ENCODE peak calls at places on chromosome 3, in nine cellular contexts. R is cardiac muscle cell, G is thoracic aorta, N is left ventricle myocardium inferior, K is psoas muscle, H is RWPE2, U is neuronal stem cell, L is upper lobe of right lung, C is H9. Q is an unnamed sample. For H3K4me1, the result is how much of the 10 kb centered on the place peaks cover.

GRCh38 chr3:38007754-38008090 is 17.1 kb downstream of the VILL start:
- DNase-seq in L (no peak), R (no peak), K (peak), C (no peak), G (no peak), N (no peak), U (no peak), H (no peak), Q (no peak)

GRCh38 chr3:140497331-140497730 is 180.5 kb upstream of the TRIM42 start:
- DNase-seq in L (no peak), C (no peak), G (no peak), R (no peak), N (no peak), K (no peak), U (no peak), H (no peak), Q (no peak)

GRCh38 chr3:111012388-111013248 is 59.0 kb upstream of the NECTIN3 start:
- DNase-seq in H (no peak), N (no peak), L (no peak), R (peak), G (no peak), K (no peak), C (peak), U (peak), Q (no peak)

GRCh38 chr3:73148653-73149052 is 87.2 kb downstream of the EBLN2 start:
- DNase-seq in N (no peak), U (no peak), L (no peak), H (no peak), R (no peak), G (no peak), K (no peak), C (no peak), Q (no peak)

GRCh38 chr3:183576487-183577107 is 21.1 kb upstream of the KLHL6 start:
- DNase-seq in C (no peak), G (no peak), R (peak), L (no peak), K (no peak), N (no peak), H (no peak), U (no peak), Q (no peak)

GRCh38 chr3:197001972-197002700 is 27.5 kb downstream of the MELTF start:
- DNase-seq in R (peak), C (peak), G (no peak), N (peak), U (no peak), H (no peak), L (peak), K (peak), Q (peak)

GRCh38 chr3:19811689-19812088 is 122.3 kb downstream of the EFHB start:
- DNase-seq in N (no peak), U (no peak), R (no peak), G (no peak), K (no peak), L (no peak), H (no peak), C (no peak), Q (no peak)

GRCh38 chr3:105513042-105513441 is 146.3 kb downstream of the ALCAM start:
- DNase-seq in N (no peak), K (no peak), R (peak), U (no peak), C (no peak), H (no peak), L (no peak), G (no peak), Q (no peak)

GRCh38 chr3:71582612-71583568 is 638 bp downstream of the FOXP1 start:
- DNase-seq in L (peak), C (peak), U (peak), N (peak), R (peak), K (peak), H (peak), G (peak), Q (peak)

GRCh38 chr3:23590874-23591273 is 214.9 kb upstream of the UBE2E1 start:
- DNase-seq in K (no peak), L (no peak), R (no peak), G (no peak), C (no peak), U (no peak), H (no peak), N (no peak), Q (no peak)

GRCh38 chr3:101780661-101781060 is 1.6 kb downstream of the NXPE3 start:
- DNase-seq in R (peak), C (no peak), N (no peak), H (no peak), U (no peak), G (no peak), L (no peak), K (no peak), Q (no peak)

GRCh38 chr3:129277829-129278271 is 820 bp upstream of the HMCES start:
- DNase-seq in N (no peak), R (peak), G (no peak), U (no peak), L (no peak), C (peak), K (no peak), H (no peak), Q (peak)

GRCh38 chr3:139534444-139534812 is 5.1 kb downstream of the RBP1 start:
- DNase-seq in H (peak), R (peak), U (no peak), L (no peak), G (no peak), N (no peak), K (no peak), C (no peak), Q (no peak)

GRCh38 chr3:126343675-126344074 is 13.5 kb downstream of the KLF15 start:
- DNase-seq in N (peak), U (no peak), L (peak), K (peak), C (no peak), H (peak), R (no peak), G (no peak), Q (peak)

GRCh38 chr3:122586098-122586497 is 8.6 kb downstream of the PARP15 start:
- DNase-seq in L (no peak), N (no peak), K (no peak), C (no peak), R (no peak), G (no peak), H (no peak), U (no peak), Q (no peak)

GRCh38 chr3:45309876-45310275 is 78.5 kb upstream of the LARS2 start:
- DNase-seq in L (no peak), R (no peak), H (no peak), C (no peak), G (no peak), K (no peak), U (no peak), N (no peak), Q (no peak)

GRCh38 chr3:188082040-188082439 is 71.9 kb upstream of the LPP start:
- DNase-seq in U (no peak), K (no peak), H (no peak), R (peak), C (no peak), G (no peak), N (no peak), L (no peak), Q (no peak)

GRCh38 chr3:195914648-195915473 is 6.5 kb upstream of the TNK2 start:
- DNase-seq in H (peak), K (peak), R (peak), C (peak), G (peak), L (peak), N (peak), U (peak), Q (peak)

GRCh38 chr3:2727566-2728318 is 382.4 kb downstream of the IL5RA start:
- DNase-seq in C (no peak), N (no peak), K (no peak), G (no peak), R (no peak), U (no peak), H (no peak), L (no peak), Q (no peak)

GRCh38 chr3:16069149-16069922 is 105.1 kb upstream of the GALNT15 start:
- DNase-seq in G (no peak), L (no peak), C (no peak), N (no peak), K (no peak), H (no peak), R (peak), U (no peak), Q (no peak)

GRCh38 chr3:16073218-16073617 is 101.3 kb upstream of the GALNT15 start:
- DNase-seq in U (no peak), H (no peak), C (no peak), N (no peak), L (no peak), R (no peak), G (no peak), K (no peak), Q (no peak)

GRCh38 chr3:16070707-16071106 is 103.8 kb upstream of the GALNT15 start:
- DNase-seq in C (no peak), U (no peak), R (no peak), L (no peak), N (no peak), K (no peak), H (no peak), G (no peak), Q (no peak)

GRCh38 chr3:16072420-16073110 is 101.9 kb upstream of the GALNT15 start:
- DNase-seq in R (no peak), K (no peak), C (no peak), H (no peak), L (no peak), U (no peak), N (no peak), G (no peak), Q (no peak)

GRCh38 chr3:16071246-16071645 is 103.2 kb upstream of the GALNT15 start:
- DNase-seq in C (no peak), N (no peak), G (no peak), R (no peak), L (no peak), U (no peak), H (no peak), K (no peak), Q (no peak)
- H3K4me1 ChIP-seq in C (under half), N (under half), G (under half), R (under half), L (under half), U (under half), H (half or more), K (under half), Q (under half)

GRCh38 chr3:123658118-123658859 is 73.4 kb upstream of the HACD2 start:
- DNase-seq in R (peak), L (no peak), G (peak), N (peak), H (no peak), C (no peak), U (no peak), K (no peak), Q (no peak)

GRCh38 chr3:123661973-123662372 is 77.1 kb upstream of the HACD2 start:
- DNase-seq in N (no peak), H (no peak), K (no peak), R (no peak), L (no peak), U (no peak), C (no peak), G (no peak), Q (no peak)

GRCh38 chr3:123658860-123659221 is 74.0 kb upstream of the HACD2 start:
- DNase-seq in L (no peak), N (no peak), H (no peak), U (no peak), K (no peak), R (no peak), G (no peak), C (no peak), Q (peak)

GRCh38 chr3:123660276-123660675 is 75.4 kb upstream of the HACD2 start:
- DNase-seq in G (no peak), K (no peak), N (no peak), U (no peak), R (no peak), C (no peak), H (no peak), L (no peak), Q (no peak)

GRCh38 chr3:123660900-123661299 is 76.0 kb upstream of the HACD2 start:
- DNase-seq in C (no peak), G (peak), U (no peak), H (no peak), N (peak), L (peak), R (peak), K (peak), Q (peak)
- H3K4me1 ChIP-seq in C (under half), G (half or more), U (under half), H (under half), N (half or more), L (half or more), R (under half), K (under half), Q (under half)

DNA sequence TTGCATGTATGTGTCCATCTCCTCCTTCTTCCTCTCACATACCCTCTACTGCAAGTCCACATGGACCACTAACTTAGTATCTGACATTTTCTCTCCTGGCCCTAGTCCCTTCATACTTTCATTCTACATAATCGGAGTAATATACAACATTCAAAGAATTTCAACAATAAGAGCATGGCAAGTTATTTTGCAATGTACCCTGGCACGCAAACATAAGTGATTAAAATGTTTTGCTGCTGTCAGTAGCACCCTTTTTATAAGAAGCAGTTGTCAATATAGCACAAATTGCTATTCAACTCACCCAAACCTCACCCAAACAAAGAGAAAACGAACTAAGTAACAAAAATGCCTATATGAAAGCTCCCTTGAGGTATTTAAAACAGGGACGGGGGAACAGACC is 1.8 kb downstream of the TOP2B start:
- DNase-seq in L (no peak), U (no peak), N (no peak), R (peak), G (no peak), C (no peak), K (no peak), H (no peak), Q (no peak)
- H3K4me1 ChIP-seq in L (under half), U (under half), N (half or more), R (under half), G (under half), C (under half), K (half or more), H (under half), Q (half or more)

GRCh38 chr3:142213298-142213697 is 12.1 kb downstream of the GK5 start:
- DNase-seq in U (no peak), G (no peak), H (no peak), K (no peak), N (no peak), C (no peak), L (no peak), R (peak), Q (no peak)
- H3K4me1 ChIP-seq in U (under half), G (half or more), H (under half), K (under half), N (under half), C (under half), L (under half), R (under half), Q (under half)

Q was measured in spleen.